ENCODE peak calls at places on chromosomes 11 and 22, in six cellular contexts. Y is GF-D8; X is stimulated activated CD8-positive, alpha-beta memory T cell treated with anti-CD3 and anti-CD28 coated beads, Interleukin-15, amount 100 ng/mL, for 24 hours; E is A549; D is fibroblast of the aortic adventitia; K is stromal cell of bone marrow. G is an unnamed sample.
A peak's percentile ranks its signal among the peaks of the same experiment; 100 is the strongest.

GRCh38 chr22:37187552-37187890 is 526 bp downstream of the C1QTNF6 start:
- DNase-seq in Y (no peak), K (peak; percentile 25), D (no peak), X (no peak), E (peak; percentile 25), G (no peak)

GRCh38 chr11:75229466-75229865 is 11.1 kb upstream of the TPBGL start:
- DNase-seq in E (no peak), D (no peak), Y (no peak), X (no peak), K (no peak), G (no peak)

GRCh38 chr11:129259950-129260349 is 67.8 kb upstream of the ARHGAP32 start:
- DNase-seq in D (peak; percentile 14), Y (no peak), X (no peak), E (no peak), K (no peak), G (no peak)

GRCh38 chr22:47343611-47344010 is 581.2 kb downstream of the TBC1D22A start:
- DNase-seq in K (no peak), Y (no peak), X (no peak), E (no peak), D (no peak), G (no peak)

GRCh38 chr22:17130199-17130598 is 9.0 kb upstream of the TMEM121B start:
- DNase-seq in E (peak; percentile 6), Y (no peak), K (no peak), D (no peak), X (no peak), G (no peak)

GRCh38 chr22:30523646-30524489 is 18.4 kb upstream of the SEC14L4 start:
- DNase-seq in E (no peak), D (no peak), K (no peak), Y (no peak), X (no peak), G (no peak)

GRCh38 chr22:29827091-29827490 is 11.0 kb downstream of the ASCC2 start:
- DNase-seq in E (no peak), K (no peak), Y (no peak), X (no peak), D (no peak), G (no peak)

GRCh38 chr11:77303328-77303727 is 1.8 kb upstream of the GDPD4 start:
- DNase-seq in K (no peak), E (no peak), D (no peak), X (no peak), Y (no peak), G (no peak)

GRCh38 chr11:125517116-125517804 is 21.2 kb upstream of the FEZ1 start:
- DNase-seq in E (peak; percentile 24), K (peak; percentile 51), X (no peak), D (peak; percentile 86), Y (no peak), G (peak; percentile 4)

GRCh38 chr11:115439385-115439784 is 64.8 kb downstream of the CADM1 start:
- DNase-seq in Y (no peak), X (no peak), E (no peak), K (no peak), D (no peak), G (no peak)

GRCh38 chr11:84924290-84924689 is 702.9 kb downstream of the DLG2 start:
- DNase-seq in D (no peak), Y (no peak), K (no peak), X (no peak), E (no peak), G (no peak)

GRCh38 chr11:117550466-117550865 is 222.8 kb downstream of the CEP164 start:
- DNase-seq in E (no peak), Y (no peak), K (no peak), X (no peak), D (no peak), G (no peak)

GRCh38 chr11:129640671-129641070 is 175.0 kb upstream of the TMEM45B start:
- DNase-seq in E (no peak), X (no peak), K (no peak), D (no peak), Y (no peak), G (no peak)

GRCh38 chr22:26599505-26599904 is 9.6 kb upstream of the TPST2 start:
- DNase-seq in Y (no peak), K (no peak), D (no peak), E (no peak), X (no peak), G (no peak)

GRCh38 chr11:73186294-73186850 is 31.7 kb upstream of the P2RY2 start:
- DNase-seq in E (peak; percentile 29), D (no peak), Y (peak; percentile 55), K (peak; percentile 21), X (no peak), G (no peak)

GRCh38 chr11:122781378-122782040 is 56.8 kb upstream of the CRTAM start:
- DNase-seq in X (peak; percentile 54), D (peak; percentile 95), Y (peak; percentile 61), K (peak; percentile 93), E (peak; percentile 83), G (peak; percentile 73)

GRCh38 chr22:36746571-36746970 is 29.3 kb downstream of the IFT27 start:
- DNase-seq in K (no peak), E (no peak), Y (no peak), X (no peak), D (no peak), G (no peak)

GRCh38 chr22:48493733-48494132 is 1333.9 kb downstream of the BRD1 start:
- DNase-seq in E (no peak), X (no peak), Y (no peak), D (no peak), K (no peak), G (no peak)

GRCh38 chr11:72700026-72700610 is 25.9 kb upstream of the PDE2A start:
- DNase-seq in D (peak; percentile 59), K (peak; percentile 60), X (no peak), Y (no peak), E (no peak), G (peak; percentile 17)

GRCh38 chr11:34632105-34632780 is 11.3 kb downstream of the EHF start:
- DNase-seq in K (peak; percentile 24), D (no peak), X (no peak), E (peak; percentile 41), Y (no peak), G (no peak)

GRCh38 chr22:48699531-48699930 is 1128.1 kb downstream of the BRD1 start:
- DNase-seq in Y (no peak), E (no peak), X (no peak), K (no peak), D (no peak), G (no peak)

GRCh38 chr11:108012139-108012725 is 3.5 kb downstream of the CUL5 start:
- DNase-seq in E (no peak), X (no peak), K (no peak), Y (no peak), D (no peak), G (no peak)

GRCh38 chr11:45892856-45893255 is 7.4 kb downstream of the MAPK8IP1 start:
- DNase-seq in X (no peak), K (no peak), E (no peak), D (no peak), Y (no peak), G (no peak)

GRCh38 chr11:17855531-17856290 is 121.1 kb downstream of the KCNC1 start:
- DNase-seq in E (no peak), Y (peak; percentile 6), D (no peak), K (no peak), X (no peak), G (no peak)

GRCh38 chr11:130047141-130047540 is 22.6 kb upstream of the APLP2 start:
- DNase-seq in K (no peak), X (no peak), Y (no peak), E (no peak), D (no peak), G (no peak)

GRCh38 chr11:12163181-12163841 is 52.9 kb downstream of the MICAL2 start:
- DNase-seq in X (no peak), D (no peak), Y (no peak), K (no peak), E (peak; percentile 21), G (no peak)

GRCh38 chr11:118917488-118918127 is 8.1 kb downstream of the BCL9L start:
- DNase-seq in X (no peak), K (peak; percentile 79), Y (peak; percentile 81), D (peak; percentile 93), E (peak; percentile 94), G (peak; percentile 47)

GRCh38 chr11:61837411-61838005 is 9.4 kb downstream of the FADS2 start:
- DNase-seq in X (no peak), D (no peak), E (no peak), Y (no peak), K (no peak), G (no peak)

GRCh38 chr11:118929496-118930151 is 3.9 kb upstream of the BCL9L start:
- DNase-seq in E (peak; percentile 92), D (peak; percentile 89), Y (peak; percentile 97), K (peak; percentile 67), X (no peak), G (peak; percentile 65)

GRCh38 chr11:69912161-69912910 is 93.1 kb upstream of the FGF3 start:
- DNase-seq in X (no peak), Y (no peak), E (no peak), K (no peak), D (no peak), G (no peak)

GRCh38 chr11:396511-396947 is 2.5 kb downstream of the PKP3 start:
- DNase-seq in X (no peak), E (peak; percentile 78), Y (no peak), K (no peak), D (peak; percentile 20), G (peak; percentile 54)

GRCh38 chr11:1852885-1853284 is at the start of gene LSP1:
- DNase-seq in K (no peak), X (no peak), Y (no peak), E (no peak), D (no peak), G (no peak)

GRCh38 chr11:74123008-74123448 is 47.8 kb downstream of the C2CD3 start:
- DNase-seq in Y (no peak), D (peak; percentile 75), E (peak; percentile 79), X (no peak), K (peak; percentile 5), G (no peak)

GRCh38 chr11:13891911-13892310 is 70.6 kb upstream of the SPON1 start:
- DNase-seq in Y (no peak), K (no peak), X (no peak), E (no peak), D (no peak), G (no peak)

GRCh38 chr22:17890892-17891291 is 116.6 kb upstream of the BID start:
- DNase-seq in D (no peak), X (no peak), K (no peak), Y (no peak), E (no peak), G (no peak)